ENCODE peak calls at places on chromosomes 4 and X, in four cellular contexts. C is astrocyte of the cerebellum; N is osteocyte; Q is CD4-positive, alpha-beta T cell. L is an unnamed sample.

GRCh38 chrX:47160781-47161180 is 15.8 kb downstream of the RBM10 start:
- DNase-seq in N (no peak), C (no peak), Q (no peak), L (no peak)

GRCh38 chr4:121951570-121952110 is at the start of gene TRPC3:
- DNase-seq in C (no peak), N (peak; percentile 83), Q (peak; percentile 10), L (peak; percentile 70)

GRCh38 chrX:623599-624323 is 6.8 kb upstream of the SHOX start:
- DNase-seq in C (no peak), Q (no peak), N (peak; percentile 80), L (no peak)

GRCh38 chrX:130083656-130084382 is 26.5 kb downstream of the ELF4 start:
- DNase-seq in Q (no peak), N (no peak), C (no peak), L (no peak)

GRCh38 chr4:127975121-127975770 is 10.0 kb downstream of the ABHD18 start:
- DNase-seq in N (no peak), Q (no peak), C (no peak), L (no peak)

GRCh38 chrX:124338733-124339514 is 6.5 kb downstream of the TEX13D start:
- DNase-seq in Q (peak; percentile 17), N (no peak), C (no peak), L (no peak)

GRCh38 chrX:55007633-55008032 is 7.5 kb downstream of the APEX2 start:
- DNase-seq in Q (no peak), N (no peak), C (peak; percentile 9), L (no peak)

GRCh38 chrX:46574337-46574940 is 874 bp downstream of the CHST7 start:
- DNase-seq in Q (peak; percentile 5), N (no peak), C (no peak), L (peak; percentile 69)

GRCh38 chr4:108483077-108483476 is 137.3 kb upstream of the RPL34 start:
- DNase-seq in C (no peak), N (no peak), Q (no peak), L (no peak)

GRCh38 chrX:40176256-40176978 is 78.7 kb upstream of the BCOR start:
- DNase-seq in N (no peak), Q (peak; percentile 75), C (no peak), L (peak; percentile 80)

GRCh38 chr4:159229164-159229563 is 126.3 kb downstream of the RAPGEF2 start:
- DNase-seq in Q (no peak), C (peak; percentile 32), N (no peak), L (no peak)

GRCh38 chr4:168197926-168198325 is 105.6 kb downstream of the ANXA10 start:
- DNase-seq in N (no peak), Q (no peak), C (peak; percentile 40), L (no peak)

GRCh38 chr4:169922632-169923276 is 103.4 kb downstream of the MFAP3L start:
- DNase-seq in N (no peak), Q (no peak), C (no peak), L (no peak)

GRCh38 chr4:80097395-80098177 is 24.6 kb upstream of the ANTXR2 start:
- DNase-seq in N (no peak), C (peak; percentile 85), Q (no peak), L (no peak)

GRCh38 chr4:51859476-51860032 is 16.6 kb downstream of the DCUN1D4 start:
- DNase-seq in Q (no peak), N (no peak), C (no peak), L (no peak)

GRCh38 chr4:153409412-153409811 is 56.7 kb upstream of the TMEM131L start:
- DNase-seq in N (no peak), Q (no peak), C (peak; percentile 33), L (no peak)

GRCh38 chr4:20506827-20507226 is 193.4 kb upstream of the PACRGL start:
- DNase-seq in C (no peak), Q (no peak), N (no peak), L (no peak)

GRCh38 chr4:149370002-149370401 is 445.6 kb downstream of the IQCM start:
- DNase-seq in C (no peak), Q (no peak), N (no peak), L (no peak)

GRCh38 chrX:147478899-147479298 is 432.8 kb upstream of the FMR1 start:
- DNase-seq in C (no peak), Q (no peak), N (no peak), L (no peak)

DNA sequence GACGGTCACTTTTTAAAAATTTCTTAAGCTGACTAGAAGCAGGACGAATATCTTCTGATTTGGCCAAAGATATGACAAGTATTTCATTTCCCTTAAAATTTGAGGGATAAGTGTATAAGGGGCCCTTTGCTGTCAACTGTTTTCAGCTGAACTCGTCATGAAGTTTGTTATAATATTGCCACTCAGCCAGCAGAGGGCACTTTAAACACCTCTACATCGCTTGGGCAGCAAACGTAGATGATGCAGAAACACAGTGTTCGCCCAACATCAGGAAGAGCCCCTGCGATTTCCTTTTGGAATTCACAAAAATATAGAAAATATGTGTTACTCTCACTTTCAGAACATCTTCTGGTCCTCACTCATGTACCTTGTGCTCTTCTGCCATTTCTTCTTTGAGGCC is 435.7 kb upstream of the FMR1 start:
- DNase-seq in C (no peak), Q (no peak), N (no peak), L (no peak)
- TF ChIP-seq CTCF in C (no peak), Q (no peak), N (peak; percentile 34), L (peak; percentile 55)

GRCh38 chr4:132818091-132818490 is 331.0 kb upstream of the PCDH10 start:
- DNase-seq in N (no peak), C (no peak), Q (no peak), L (no peak)
- TF ChIP-seq CTCF in N (no peak), C (no peak), Q (no peak), L (peak; percentile 61)

GRCh38 chr4:100781433-100781832 is 263.6 kb upstream of the EMCN start:
- DNase-seq in Q (no peak), C (no peak), N (no peak), L (no peak)

GRCh38 chr4:100780126-100780525 is 262.3 kb upstream of the EMCN start:
- DNase-seq in N (no peak), Q (no peak), C (no peak), L (no peak)

GRCh38 chr4:100782356-100782755 is 264.5 kb upstream of the EMCN start:
- DNase-seq in N (no peak), Q (no peak), C (no peak), L (no peak)

DNA sequence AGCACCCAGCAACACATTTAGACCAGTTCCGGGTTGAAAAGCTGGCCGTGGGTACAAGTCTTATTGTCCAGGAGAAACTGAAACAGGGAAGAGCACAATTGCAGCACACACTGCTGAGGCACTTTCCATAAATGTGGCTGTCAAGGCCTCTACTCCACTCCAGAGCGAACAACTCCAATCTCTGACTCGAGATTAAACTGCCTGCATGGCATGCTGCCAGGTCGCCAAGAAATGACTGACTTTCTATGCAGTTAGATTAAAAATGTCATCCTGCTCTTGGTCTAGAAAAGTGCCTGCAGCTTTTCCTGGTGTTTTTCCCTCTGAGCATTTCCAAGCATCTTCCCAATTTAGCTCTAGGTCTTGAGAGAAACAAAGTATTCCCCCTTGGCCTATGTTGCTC is 260.6 kb upstream of the EMCN start:
- DNase-seq in Q (no peak), N (no peak), C (no peak), L (no peak)
- TF ChIP-seq CTCF in Q (no peak), N (no peak), C (no peak), L (no peak)

GRCh38 chrX:15299945-15300851 is 15.2 kb downstream of the ASB11 start:
- DNase-seq in Q (no peak), C (no peak), N (no peak), L (no peak)
- TF ChIP-seq CTCF in Q (peak; percentile 21), C (peak; percentile 42), N (peak; percentile 62), L (peak; percentile 80)

GRCh38 chrX:68511255-68511654 is 12.4 kb downstream of the YIPF6 start:
- DNase-seq in N (no peak), Q (peak; percentile 5), C (peak; percentile 31), L (no peak)
- TF ChIP-seq CTCF in N (peak; percentile 81), Q (peak; percentile 71), C (peak; percentile 73), L (peak; percentile 85)

L was measured in type B pancreatic cell.